ENCODE peak calls at places on chromosomes 3 and 15, in ten cellular contexts. O is upper lobe of left lung, J is keratinocyte, Y is HCT116, A is right cardiac atrium, X is tibial artery, U is AG04449, T is A549, R is MM.1S, W is AG10803. G is an unnamed sample.

GRCh38 chr3:184241141-184241446 is 7.7 kb downstream of the ALG3 start:
- DNase-seq in J (no peak), R (no peak), Y (no peak), X (no peak), O (no peak), W (no peak), T (no peak), U (no peak), A (no peak), G (no peak)

GRCh38 chr15:45677797-45678196 is 43.0 kb downstream of the SQOR start:
- DNase-seq in T (no peak), X (no peak), O (no peak), J (no peak), W (no peak), Y (no peak), R (no peak), U (no peak), A (no peak), G (no peak)

GRCh38 chr3:77179762-77180161 is 139.9 kb downstream of the ROBO2 start:
- DNase-seq in R (no peak), A (no peak), T (no peak), W (no peak), U (no peak), O (no peak), X (no peak), Y (no peak), J (no peak), G (no peak)

GRCh38 chr3:104596551-104596950 is 770.2 kb upstream of the ALCAM start:
- DNase-seq in W (peak; percentile 37), U (peak; percentile 9), O (no peak), X (no peak), R (peak; percentile 58), T (peak; percentile 59), A (no peak), Y (peak; percentile 45), J (no peak), G (no peak)

GRCh38 chr3:52723935-52724334 is 18.0 kb downstream of the SPCS1 start:
- DNase-seq in X (no peak), U (no peak), O (no peak), T (no peak), J (no peak), R (no peak), W (no peak), A (no peak), Y (no peak), G (no peak)

GRCh38 chr15:29104566-29104880 is 165.1 kb downstream of the NSMCE3 start:
- DNase-seq in W (no peak), X (no peak), O (no peak), Y (no peak), J (no peak), R (no peak), A (no peak), U (no peak), T (no peak), G (no peak)

GRCh38 chr3:9008550-9009255 is 45.4 kb upstream of the RAD18 start:
- DNase-seq in O (no peak), X (no peak), A (no peak), Y (no peak), U (no peak), W (peak; percentile 37), T (no peak), J (no peak), R (no peak), G (no peak)

GRCh38 chr3:125032100-125032643 is 23.6 kb downstream of the HEG1 start:
- DNase-seq in W (no peak), Y (no peak), X (no peak), U (no peak), A (no peak), R (no peak), O (no peak), J (no peak), T (peak; percentile 27), G (no peak)

GRCh38 chr3:50574280-50574831 is 5.0 kb downstream of the HEMK1 start:
- DNase-seq in T (no peak), R (no peak), A (no peak), J (no peak), U (no peak), W (no peak), Y (no peak), O (no peak), X (no peak), G (no peak)

GRCh38 chr3:165642761-165643432 is 194.3 kb downstream of the BCHE start:
- DNase-seq in J (peak; percentile 86), W (peak; percentile 94), T (peak; percentile 87), O (peak; percentile 32), R (no peak), U (peak; percentile 92), Y (peak; percentile 93), X (peak; percentile 45), A (no peak), G (peak; percentile 47)

GRCh38 chr3:142723665-142723967 is 218 bp upstream of the TRPC1 start:
- DNase-seq in X (no peak), T (no peak), A (no peak), O (no peak), Y (no peak), W (no peak), J (no peak), R (peak; percentile 82), U (no peak), G (no peak)

GRCh38 chr3:35931867-35932266 is 292.5 kb downstream of the ARPP21 start:
- DNase-seq in W (no peak), R (no peak), X (no peak), U (no peak), J (no peak), O (no peak), T (no peak), A (no peak), Y (no peak), G (no peak)

GRCh38 chr15:67039349-67040075 is 25.9 kb upstream of the SMAD3 start:
- DNase-seq in J (no peak), R (no peak), W (no peak), A (no peak), T (no peak), Y (peak; percentile 90), X (no peak), U (no peak), O (no peak), G (no peak)

GRCh38 chr3:73399666-73400253 is 225.0 kb downstream of the PDZRN3 start:
- DNase-seq in X (no peak), T (no peak), R (no peak), A (no peak), O (no peak), W (no peak), Y (no peak), U (no peak), J (no peak), G (peak; percentile 13)

GRCh38 chr3:73399106-73399505 is 225.6 kb downstream of the PDZRN3 start:
- DNase-seq in O (no peak), J (no peak), Y (no peak), W (no peak), T (no peak), U (no peak), X (no peak), R (no peak), A (no peak), G (peak; percentile 10)

GRCh38 chr3:73398084-73398483 is 226.7 kb downstream of the PDZRN3 start:
- DNase-seq in O (no peak), A (no peak), Y (no peak), U (no peak), W (no peak), J (no peak), T (no peak), R (no peak), X (no peak), G (no peak)

GRCh38 chr3:73401616-73402265 is 223.0 kb downstream of the PDZRN3 start:
- DNase-seq in X (no peak), A (peak; percentile 60), J (no peak), W (no peak), Y (no peak), T (no peak), O (no peak), R (no peak), U (no peak), G (no peak)

GRCh38 chr3:73401058-73401457 is 223.7 kb downstream of the PDZRN3 start:
- DNase-seq in T (no peak), O (no peak), J (no peak), X (no peak), R (no peak), W (peak; percentile 57), Y (no peak), U (no peak), A (no peak), G (no peak)
- H3K4me3 ChIP-seq in T (no peak overlapping the region), O (no peak overlapping the region), J (no peak overlapping the region), X (no peak overlapping the region), R (no peak overlapping the region), W (no peak overlapping the region), Y (no peak overlapping the region), U (no peak overlapping the region), A (no peak overlapping the region), G (no peak overlapping the region)

GRCh38 chr3:114333923-114334240 is 40.1 kb downstream of the TIGIT start:
- DNase-seq in W (no peak), X (no peak), J (no peak), T (no peak), Y (no peak), R (no peak), U (no peak), A (no peak), O (no peak), G (no peak)
- H3K4me3 ChIP-seq in W (no peak overlapping the region), X (no peak overlapping the region), J (no peak overlapping the region), T (no peak overlapping the region), Y (no peak overlapping the region), R (no peak overlapping the region), U (no peak overlapping the region), A (no peak overlapping the region), O (no peak overlapping the region), G (no peak overlapping the region)

GRCh38 chr3:171776839-171777607 is 33.3 kb downstream of the PLD1 start:
- DNase-seq in U (no peak), O (no peak), Y (no peak), R (no peak), A (no peak), W (no peak), T (no peak), X (no peak), J (no peak), G (no peak)

GRCh38 chr3:171776411-171776810 is 33.9 kb downstream of the PLD1 start:
- DNase-seq in W (no peak), X (no peak), U (no peak), J (no peak), R (no peak), Y (no peak), T (no peak), A (no peak), O (no peak), G (no peak)

GRCh38 chr3:171775943-171776342 is 34.3 kb downstream of the PLD1 start:
- DNase-seq in R (no peak), A (no peak), U (no peak), J (no peak), Y (no peak), O (no peak), W (no peak), X (no peak), T (no peak), G (no peak)

GRCh38 chr3:171778493-171778892 is 31.8 kb downstream of the PLD1 start:
- DNase-seq in A (no peak), Y (no peak), W (no peak), U (no peak), X (no peak), J (no peak), T (no peak), O (no peak), R (no peak), G (no peak)

GRCh38 chr3:171777608-171777995 is 32.7 kb downstream of the PLD1 start:
- DNase-seq in O (no peak), X (no peak), W (no peak), A (no peak), T (no peak), R (no peak), U (no peak), Y (no peak), J (no peak), G (no peak)
- H3K4me3 ChIP-seq in O (no peak overlapping the region), X (no peak overlapping the region), W (no peak overlapping the region), A (no peak overlapping the region), T (no peak overlapping the region), R (no peak overlapping the region), U (no peak overlapping the region), Y (no peak overlapping the region), J (no peak overlapping the region), G (no peak overlapping the region)

GRCh38 chr3:195757371-195757770 is 36.6 kb downstream of the MUC20 start:
- DNase-seq in O (no peak), J (no peak), A (no peak), Y (no peak), T (no peak), U (no peak), W (no peak), R (no peak), X (no peak), G (no peak)
- H3K4me3 ChIP-seq in O (no peak overlapping the region), J (no peak overlapping the region), A (no peak overlapping the region), Y (no peak overlapping the region), T (no peak overlapping the region), U (no peak overlapping the region), W (no peak overlapping the region), R (no peak overlapping the region), X (no peak overlapping the region), G (no peak overlapping the region)